ENCODE peak calls at places on chromosome 7, in ten cellular contexts. One of them, this sample, is unnamed.

GRCh38 chr7:108348913-108349312 is 107.3 kb downstream of the NRCAM start:
- DNase-seq in fibroblast of the conjunctiva: peak
- DNase-seq in brain microvascular endothelial cell: peak
- DNase-seq in iris pigment epithelial cell: peak
- DNase-seq in HT1080: peak
- DNase-seq in stimulated activated CD8-positive, alpha-beta memory T cell treated with anti-CD3 and anti-CD28 coated beads, Interleukin-4, amount 100 ng/mL, for 4 hours: no peak
- DNase-seq in HEK293T: no peak
- DNase-seq in activated CD8-positive, alpha-beta T cell treated with anti-CD3 and anti-CD28 coated beads for 36 hours: no peak
- DNase-seq in non-pigmented ciliary epithelial cell: peak
- DNase-seq in stimulated activated CD4-positive, alpha-beta T cell treated with anti-CD3 and anti-CD28 coated beads, Interleukin-2, amount 100 ng/mL, for 48 hours: no peak
- DNase-seq in this sample: peak

GRCh38 chr7:148286150-148286549 is 304.4 kb upstream of the C7orf33 start:
- DNase-seq in activated CD8-positive, alpha-beta T cell treated with anti-CD3 and anti-CD28 coated beads for 36 hours: no peak
- DNase-seq in stimulated activated CD8-positive, alpha-beta memory T cell treated with anti-CD3 and anti-CD28 coated beads, Interleukin-4, amount 100 ng/mL, for 4 hours: no peak
- DNase-seq in non-pigmented ciliary epithelial cell: no peak
- DNase-seq in brain microvascular endothelial cell: peak
- DNase-seq in HT1080: no peak
- DNase-seq in HEK293T: peak
- DNase-seq in iris pigment epithelial cell: no peak
- DNase-seq in fibroblast of the conjunctiva: no peak
- DNase-seq in stimulated activated CD4-positive, alpha-beta T cell treated with anti-CD3 and anti-CD28 coated beads, Interleukin-2, amount 100 ng/mL, for 48 hours: no peak
- DNase-seq in this sample: no peak

GRCh38 chr7:124058515-124058914 is 25.6 kb upstream of the TMEM229A start:
- DNase-seq in iris pigment epithelial cell: no peak
- DNase-seq in brain microvascular endothelial cell: no peak
- DNase-seq in HEK293T: no peak
- DNase-seq in non-pigmented ciliary epithelial cell: no peak
- DNase-seq in stimulated activated CD8-positive, alpha-beta memory T cell treated with anti-CD3 and anti-CD28 coated beads, Interleukin-4, amount 100 ng/mL, for 4 hours: no peak
- DNase-seq in fibroblast of the conjunctiva: no peak
- DNase-seq in stimulated activated CD4-positive, alpha-beta T cell treated with anti-CD3 and anti-CD28 coated beads, Interleukin-2, amount 100 ng/mL, for 48 hours: no peak
- DNase-seq in activated CD8-positive, alpha-beta T cell treated with anti-CD3 and anti-CD28 coated beads for 36 hours: no peak
- DNase-seq in HT1080: no peak
- DNase-seq in this sample: no peak

GRCh38 chr7:27172823-27173411 is 1.2 kb downstream of the HOXA10 start:
- DNase-seq in stimulated activated CD8-positive, alpha-beta memory T cell treated with anti-CD3 and anti-CD28 coated beads, Interleukin-4, amount 100 ng/mL, for 4 hours: no peak
- DNase-seq in non-pigmented ciliary epithelial cell: no peak
- DNase-seq in activated CD8-positive, alpha-beta T cell treated with anti-CD3 and anti-CD28 coated beads for 36 hours: no peak
- DNase-seq in HEK293T: no peak
- DNase-seq in HT1080: peak
- DNase-seq in brain microvascular endothelial cell: no peak
- DNase-seq in iris pigment epithelial cell: no peak
- DNase-seq in fibroblast of the conjunctiva: no peak
- DNase-seq in stimulated activated CD4-positive, alpha-beta T cell treated with anti-CD3 and anti-CD28 coated beads, Interleukin-2, amount 100 ng/mL, for 48 hours: no peak
- DNase-seq in this sample: peak

GRCh38 chr7:133265821-133266220 is 12.9 kb downstream of the EXOC4 start:
- DNase-seq in HEK293T: no peak
- DNase-seq in HT1080: no peak
- DNase-seq in brain microvascular endothelial cell: peak
- DNase-seq in stimulated activated CD4-positive, alpha-beta T cell treated with anti-CD3 and anti-CD28 coated beads, Interleukin-2, amount 100 ng/mL, for 48 hours: no peak
- DNase-seq in activated CD8-positive, alpha-beta T cell treated with anti-CD3 and anti-CD28 coated beads for 36 hours: no peak
- DNase-seq in fibroblast of the conjunctiva: no peak
- DNase-seq in stimulated activated CD8-positive, alpha-beta memory T cell treated with anti-CD3 and anti-CD28 coated beads, Interleukin-4, amount 100 ng/mL, for 4 hours: no peak
- DNase-seq in non-pigmented ciliary epithelial cell: no peak
- DNase-seq in iris pigment epithelial cell: peak
- DNase-seq in this sample: peak

GRCh38 chr7:29878081-29878688 is 71.9 kb downstream of the WIPF3 start:
- DNase-seq in brain microvascular endothelial cell: peak
- DNase-seq in non-pigmented ciliary epithelial cell: no peak
- DNase-seq in activated CD8-positive, alpha-beta T cell treated with anti-CD3 and anti-CD28 coated beads for 36 hours: peak
- DNase-seq in HEK293T: no peak
- DNase-seq in HT1080: no peak
- DNase-seq in stimulated activated CD8-positive, alpha-beta memory T cell treated with anti-CD3 and anti-CD28 coated beads, Interleukin-4, amount 100 ng/mL, for 4 hours: no peak
- DNase-seq in stimulated activated CD4-positive, alpha-beta T cell treated with anti-CD3 and anti-CD28 coated beads, Interleukin-2, amount 100 ng/mL, for 48 hours: no peak
- DNase-seq in iris pigment epithelial cell: peak
- DNase-seq in fibroblast of the conjunctiva: no peak
- DNase-seq in this sample: peak

GRCh38 chr7:158865462-158865922 is 9.1 kb downstream of the DYNC2I1 start:
- DNase-seq in fibroblast of the conjunctiva: no peak
- DNase-seq in activated CD8-positive, alpha-beta T cell treated with anti-CD3 and anti-CD28 coated beads for 36 hours: peak
- DNase-seq in iris pigment epithelial cell: no peak
- DNase-seq in non-pigmented ciliary epithelial cell: no peak
- DNase-seq in brain microvascular endothelial cell: no peak
- DNase-seq in stimulated activated CD4-positive, alpha-beta T cell treated with anti-CD3 and anti-CD28 coated beads, Interleukin-2, amount 100 ng/mL, for 48 hours: no peak
- DNase-seq in stimulated activated CD8-positive, alpha-beta memory T cell treated with anti-CD3 and anti-CD28 coated beads, Interleukin-4, amount 100 ng/mL, for 4 hours: no peak
- DNase-seq in HEK293T: no peak
- DNase-seq in HT1080: no peak
- DNase-seq in this sample: peak

GRCh38 chr7:141221007-141221612 is 147.2 kb downstream of the TMEM178B start:
- DNase-seq in fibroblast of the conjunctiva: no peak
- DNase-seq in stimulated activated CD8-positive, alpha-beta memory T cell treated with anti-CD3 and anti-CD28 coated beads, Interleukin-4, amount 100 ng/mL, for 4 hours: no peak
- DNase-seq in HT1080: no peak
- DNase-seq in brain microvascular endothelial cell: no peak
- DNase-seq in non-pigmented ciliary epithelial cell: no peak
- DNase-seq in HEK293T: no peak
- DNase-seq in iris pigment epithelial cell: no peak
- DNase-seq in activated CD8-positive, alpha-beta T cell treated with anti-CD3 and anti-CD28 coated beads for 36 hours: peak
- DNase-seq in stimulated activated CD4-positive, alpha-beta T cell treated with anti-CD3 and anti-CD28 coated beads, Interleukin-2, amount 100 ng/mL, for 48 hours: no peak
- DNase-seq in this sample: no peak

GRCh38 chr7:36408589-36408988 is 18.9 kb downstream of the ANLN start:
- DNase-seq in activated CD8-positive, alpha-beta T cell treated with anti-CD3 and anti-CD28 coated beads for 36 hours: no peak
- DNase-seq in fibroblast of the conjunctiva: no peak
- DNase-seq in non-pigmented ciliary epithelial cell: no peak
- DNase-seq in iris pigment epithelial cell: peak
- DNase-seq in brain microvascular endothelial cell: no peak
- DNase-seq in stimulated activated CD8-positive, alpha-beta memory T cell treated with anti-CD3 and anti-CD28 coated beads, Interleukin-4, amount 100 ng/mL, for 4 hours: no peak
- DNase-seq in stimulated activated CD4-positive, alpha-beta T cell treated with anti-CD3 and anti-CD28 coated beads, Interleukin-2, amount 100 ng/mL, for 48 hours: no peak
- DNase-seq in HEK293T: no peak
- DNase-seq in HT1080: no peak
- DNase-seq in this sample: no peak

GRCh38 chr7:151062399-151063211 is 3.2 kb downstream of the SLC4A2 start:
- DNase-seq in brain microvascular endothelial cell: peak
- DNase-seq in stimulated activated CD4-positive, alpha-beta T cell treated with anti-CD3 and anti-CD28 coated beads, Interleukin-2, amount 100 ng/mL, for 48 hours: no peak
- DNase-seq in HT1080: no peak
- DNase-seq in iris pigment epithelial cell: peak
- DNase-seq in HEK293T: peak
- DNase-seq in stimulated activated CD8-positive, alpha-beta memory T cell treated with anti-CD3 and anti-CD28 coated beads, Interleukin-4, amount 100 ng/mL, for 4 hours: no peak
- DNase-seq in fibroblast of the conjunctiva: no peak
- DNase-seq in non-pigmented ciliary epithelial cell: no peak
- DNase-seq in activated CD8-positive, alpha-beta T cell treated with anti-CD3 and anti-CD28 coated beads for 36 hours: no peak
- DNase-seq in this sample: peak

GRCh38 chr7:42237891-42238531 is 1.0 kb upstream of the GLI3 start:
- DNase-seq in fibroblast of the conjunctiva: peak
- DNase-seq in HT1080: peak
- DNase-seq in stimulated activated CD4-positive, alpha-beta T cell treated with anti-CD3 and anti-CD28 coated beads, Interleukin-2, amount 100 ng/mL, for 48 hours: no peak
- DNase-seq in non-pigmented ciliary epithelial cell: no peak
- DNase-seq in iris pigment epithelial cell: peak
- DNase-seq in brain microvascular endothelial cell: no peak
- DNase-seq in stimulated activated CD8-positive, alpha-beta memory T cell treated with anti-CD3 and anti-CD28 coated beads, Interleukin-4, amount 100 ng/mL, for 4 hours: no peak
- DNase-seq in HEK293T: peak
- DNase-seq in activated CD8-positive, alpha-beta T cell treated with anti-CD3 and anti-CD28 coated beads for 36 hours: peak
- DNase-seq in this sample: peak

GRCh38 chr7:118059209-118059608 is 124.8 kb upstream of the LSM8 start:
- DNase-seq in stimulated activated CD8-positive, alpha-beta memory T cell treated with anti-CD3 and anti-CD28 coated beads, Interleukin-4, amount 100 ng/mL, for 4 hours: no peak
- DNase-seq in HEK293T: no peak
- DNase-seq in fibroblast of the conjunctiva: no peak
- DNase-seq in brain microvascular endothelial cell: no peak
- DNase-seq in HT1080: no peak
- DNase-seq in stimulated activated CD4-positive, alpha-beta T cell treated with anti-CD3 and anti-CD28 coated beads, Interleukin-2, amount 100 ng/mL, for 48 hours: no peak
- DNase-seq in activated CD8-positive, alpha-beta T cell treated with anti-CD3 and anti-CD28 coated beads for 36 hours: no peak
- DNase-seq in non-pigmented ciliary epithelial cell: no peak
- DNase-seq in iris pigment epithelial cell: peak
- DNase-seq in this sample: no peak

GRCh38 chr7:155191901-155192478 is 105.7 kb upstream of the INSIG1 start:
- DNase-seq in activated CD8-positive, alpha-beta T cell treated with anti-CD3 and anti-CD28 coated beads for 36 hours: peak
- DNase-seq in brain microvascular endothelial cell: no peak
- DNase-seq in HT1080: no peak
- DNase-seq in stimulated activated CD8-positive, alpha-beta memory T cell treated with anti-CD3 and anti-CD28 coated beads, Interleukin-4, amount 100 ng/mL, for 4 hours: no peak
- DNase-seq in iris pigment epithelial cell: no peak
- DNase-seq in stimulated activated CD4-positive, alpha-beta T cell treated with anti-CD3 and anti-CD28 coated beads, Interleukin-2, amount 100 ng/mL, for 48 hours: no peak
- DNase-seq in HEK293T: no peak
- DNase-seq in non-pigmented ciliary epithelial cell: no peak
- DNase-seq in fibroblast of the conjunctiva: no peak
- DNase-seq in this sample: no peak

GRCh38 chr7:104859754-104860426 is 154.1 kb upstream of the KMT2E start:
- DNase-seq in fibroblast of the conjunctiva: no peak
- DNase-seq in activated CD8-positive, alpha-beta T cell treated with anti-CD3 and anti-CD28 coated beads for 36 hours: no peak
- DNase-seq in HT1080: no peak
- DNase-seq in brain microvascular endothelial cell: no peak
- DNase-seq in stimulated activated CD4-positive, alpha-beta T cell treated with anti-CD3 and anti-CD28 coated beads, Interleukin-2, amount 100 ng/mL, for 48 hours: no peak
- DNase-seq in HEK293T: no peak
- DNase-seq in non-pigmented ciliary epithelial cell: no peak
- DNase-seq in iris pigment epithelial cell: peak
- DNase-seq in stimulated activated CD8-positive, alpha-beta memory T cell treated with anti-CD3 and anti-CD28 coated beads, Interleukin-4, amount 100 ng/mL, for 4 hours: no peak
- DNase-seq in this sample: no peak

GRCh38 chr7:5429253-5429856 is 5.7 kb upstream of the TNRC18 start:
- DNase-seq in brain microvascular endothelial cell: no peak
- DNase-seq in HT1080: no peak
- DNase-seq in stimulated activated CD4-positive, alpha-beta T cell treated with anti-CD3 and anti-CD28 coated beads, Interleukin-2, amount 100 ng/mL, for 48 hours: no peak
- DNase-seq in iris pigment epithelial cell: peak
- DNase-seq in HEK293T: no peak
- DNase-seq in activated CD8-positive, alpha-beta T cell treated with anti-CD3 and anti-CD28 coated beads for 36 hours: peak
- DNase-seq in fibroblast of the conjunctiva: no peak
- DNase-seq in non-pigmented ciliary epithelial cell: no peak
- DNase-seq in stimulated activated CD8-positive, alpha-beta memory T cell treated with anti-CD3 and anti-CD28 coated beads, Interleukin-4, amount 100 ng/mL, for 4 hours: no peak
- DNase-seq in this sample: peak

GRCh38 chr7:43039346-43039745 is 73.1 kb upstream of the HECW1 start:
- DNase-seq in non-pigmented ciliary epithelial cell: no peak
- DNase-seq in brain microvascular endothelial cell: no peak
- DNase-seq in stimulated activated CD8-positive, alpha-beta memory T cell treated with anti-CD3 and anti-CD28 coated beads, Interleukin-4, amount 100 ng/mL, for 4 hours: no peak
- DNase-seq in activated CD8-positive, alpha-beta T cell treated with anti-CD3 and anti-CD28 coated beads for 36 hours: no peak
- DNase-seq in iris pigment epithelial cell: no peak
- DNase-seq in HT1080: no peak
- DNase-seq in fibroblast of the conjunctiva: peak
- DNase-seq in stimulated activated CD4-positive, alpha-beta T cell treated with anti-CD3 and anti-CD28 coated beads, Interleukin-2, amount 100 ng/mL, for 48 hours: no peak
- DNase-seq in HEK293T: no peak
- DNase-seq in this sample: no peak

GRCh38 chr7:13414181-13414580 is 575.3 kb downstream of the ETV1 start:
- DNase-seq in activated CD8-positive, alpha-beta T cell treated with anti-CD3 and anti-CD28 coated beads for 36 hours: no peak
- DNase-seq in HT1080: no peak
- DNase-seq in HEK293T: no peak
- DNase-seq in non-pigmented ciliary epithelial cell: no peak
- DNase-seq in stimulated activated CD8-positive, alpha-beta memory T cell treated with anti-CD3 and anti-CD28 coated beads, Interleukin-4, amount 100 ng/mL, for 4 hours: no peak
- DNase-seq in iris pigment epithelial cell: no peak
- DNase-seq in fibroblast of the conjunctiva: no peak
- DNase-seq in stimulated activated CD4-positive, alpha-beta T cell treated with anti-CD3 and anti-CD28 coated beads, Interleukin-2, amount 100 ng/mL, for 48 hours: no peak
- DNase-seq in brain microvascular endothelial cell: no peak
- DNase-seq in this sample: no peak

GRCh38 chr7:93226310-93226709 is at the start of gene HEPACAM2:
- DNase-seq in stimulated activated CD4-positive, alpha-beta T cell treated with anti-CD3 and anti-CD28 coated beads, Interleukin-2, amount 100 ng/mL, for 48 hours: no peak
- DNase-seq in HEK293T: no peak
- DNase-seq in activated CD8-positive, alpha-beta T cell treated with anti-CD3 and anti-CD28 coated beads for 36 hours: no peak
- DNase-seq in HT1080: no peak
- DNase-seq in non-pigmented ciliary epithelial cell: no peak
- DNase-seq in iris pigment epithelial cell: no peak
- DNase-seq in stimulated activated CD8-positive, alpha-beta memory T cell treated with anti-CD3 and anti-CD28 coated beads, Interleukin-4, amount 100 ng/mL, for 4 hours: no peak
- DNase-seq in fibroblast of the conjunctiva: no peak
- DNase-seq in brain microvascular endothelial cell: no peak
- DNase-seq in this sample: no peak

GRCh38 chr7:148997497-148997896 is 30.8 kb downstream of the PDIA4 start:
- DNase-seq in fibroblast of the conjunctiva: no peak
- DNase-seq in stimulated activated CD8-positive, alpha-beta memory T cell treated with anti-CD3 and anti-CD28 coated beads, Interleukin-4, amount 100 ng/mL, for 4 hours: no peak
- DNase-seq in stimulated activated CD4-positive, alpha-beta T cell treated with anti-CD3 and anti-CD28 coated beads, Interleukin-2, amount 100 ng/mL, for 48 hours: no peak
- DNase-seq in HEK293T: no peak
- DNase-seq in iris pigment epithelial cell: no peak
- DNase-seq in non-pigmented ciliary epithelial cell: no peak
- DNase-seq in activated CD8-positive, alpha-beta T cell treated with anti-CD3 and anti-CD28 coated beads for 36 hours: no peak
- DNase-seq in brain microvascular endothelial cell: no peak
- DNase-seq in HT1080: no peak
- DNase-seq in this sample: no peak

GRCh38 chr7:151813445-151813844 is 63.5 kb downstream of the PRKAG2 start:
- DNase-seq in stimulated activated CD4-positive, alpha-beta T cell treated with anti-CD3 and anti-CD28 coated beads, Interleukin-2, amount 100 ng/mL, for 48 hours: no peak
- DNase-seq in brain microvascular endothelial cell: no peak
- DNase-seq in stimulated activated CD8-positive, alpha-beta memory T cell treated with anti-CD3 and anti-CD28 coated beads, Interleukin-4, amount 100 ng/mL, for 4 hours: no peak
- DNase-seq in non-pigmented ciliary epithelial cell: no peak
- DNase-seq in HEK293T: no peak
- DNase-seq in fibroblast of the conjunctiva: no peak
- DNase-seq in iris pigment epithelial cell: no peak
- DNase-seq in HT1080: no peak
- DNase-seq in activated CD8-positive, alpha-beta T cell treated with anti-CD3 and anti-CD28 coated beads for 36 hours: no peak
- DNase-seq in this sample: no peak

GRCh38 chr7:25456467-25457171 is 228.3 kb upstream of the NPVF start:
- DNase-seq in fibroblast of the conjunctiva: no peak
- DNase-seq in iris pigment epithelial cell: no peak
- DNase-seq in stimulated activated CD8-positive, alpha-beta memory T cell treated with anti-CD3 and anti-CD28 coated beads, Interleukin-4, amount 100 ng/mL, for 4 hours: no peak
- DNase-seq in stimulated activated CD4-positive, alpha-beta T cell treated with anti-CD3 and anti-CD28 coated beads, Interleukin-2, amount 100 ng/mL, for 48 hours: no peak
- DNase-seq in non-pigmented ciliary epithelial cell: no peak
- DNase-seq in activated CD8-positive, alpha-beta T cell treated with anti-CD3 and anti-CD28 coated beads for 36 hours: no peak
- DNase-seq in HEK293T: no peak
- DNase-seq in brain microvascular endothelial cell: no peak
- DNase-seq in HT1080: no peak
- DNase-seq in this sample: no peak

GRCh38 chr7:151130741-151131157 is 36.7 kb downstream of the GBX1 start:
- DNase-seq in stimulated activated CD8-positive, alpha-beta memory T cell treated with anti-CD3 and anti-CD28 coated beads, Interleukin-4, amount 100 ng/mL, for 4 hours: no peak
- DNase-seq in activated CD8-positive, alpha-beta T cell treated with anti-CD3 and anti-CD28 coated beads for 36 hours: no peak
- DNase-seq in HEK293T: no peak
- DNase-seq in non-pigmented ciliary epithelial cell: no peak
- DNase-seq in iris pigment epithelial cell: no peak
- DNase-seq in stimulated activated CD4-positive, alpha-beta T cell treated with anti-CD3 and anti-CD28 coated beads, Interleukin-2, amount 100 ng/mL, for 48 hours: no peak
- DNase-seq in brain microvascular endothelial cell: no peak
- DNase-seq in fibroblast of the conjunctiva: no peak
- DNase-seq in HT1080: no peak
- DNase-seq in this sample: no peak

GRCh38 chr7:106178593-106179134 is 66.6 kb upstream of the SYPL1 start:
- DNase-seq in iris pigment epithelial cell: peak
- DNase-seq in stimulated activated CD4-positive, alpha-beta T cell treated with anti-CD3 and anti-CD28 coated beads, Interleukin-2, amount 100 ng/mL, for 48 hours: no peak
- DNase-seq in stimulated activated CD8-positive, alpha-beta memory T cell treated with anti-CD3 and anti-CD28 coated beads, Interleukin-4, amount 100 ng/mL, for 4 hours: no peak
- DNase-seq in activated CD8-positive, alpha-beta T cell treated with anti-CD3 and anti-CD28 coated beads for 36 hours: peak
- DNase-seq in HT1080: peak
- DNase-seq in brain microvascular endothelial cell: peak
- DNase-seq in non-pigmented ciliary epithelial cell: peak
- DNase-seq in HEK293T: no peak
- DNase-seq in fibroblast of the conjunctiva: peak
- DNase-seq in this sample: peak

GRCh38 chr7:51019231-51019844 is 236.6 kb upstream of the GRB10 start:
- DNase-seq in stimulated activated CD4-positive, alpha-beta T cell treated with anti-CD3 and anti-CD28 coated beads, Interleukin-2, amount 100 ng/mL, for 48 hours: no peak
- DNase-seq in HEK293T: no peak
- DNase-seq in fibroblast of the conjunctiva: no peak
- DNase-seq in non-pigmented ciliary epithelial cell: peak
- DNase-seq in activated CD8-positive, alpha-beta T cell treated with anti-CD3 and anti-CD28 coated beads for 36 hours: no peak
- DNase-seq in HT1080: peak
- DNase-seq in stimulated activated CD8-positive, alpha-beta memory T cell treated with anti-CD3 and anti-CD28 coated beads, Interleukin-4, amount 100 ng/mL, for 4 hours: no peak
- DNase-seq in iris pigment epithelial cell: peak
- DNase-seq in brain microvascular endothelial cell: peak
- DNase-seq in this sample: peak

GRCh38 chr7:138527746-138528223 is 67.7 kb downstream of the TRIM24 start:
- DNase-seq in non-pigmented ciliary epithelial cell: no peak
- DNase-seq in brain microvascular endothelial cell: peak
- DNase-seq in stimulated activated CD8-positive, alpha-beta memory T cell treated with anti-CD3 and anti-CD28 coated beads, Interleukin-4, amount 100 ng/mL, for 4 hours: no peak
- DNase-seq in HEK293T: no peak
- DNase-seq in stimulated activated CD4-positive, alpha-beta T cell treated with anti-CD3 and anti-CD28 coated beads, Interleukin-2, amount 100 ng/mL, for 48 hours: no peak
- DNase-seq in iris pigment epithelial cell: no peak
- DNase-seq in activated CD8-positive, alpha-beta T cell treated with anti-CD3 and anti-CD28 coated beads for 36 hours: peak
- DNase-seq in HT1080: no peak
- DNase-seq in fibroblast of the conjunctiva: no peak
- DNase-seq in this sample: no peak

GRCh38 chr7:32115831-32116230 is 45.6 kb upstream of the PDE1C start:
- DNase-seq in stimulated activated CD8-positive, alpha-beta memory T cell treated with anti-CD3 and anti-CD28 coated beads, Interleukin-4, amount 100 ng/mL, for 4 hours: no peak
- DNase-seq in HT1080: peak
- DNase-seq in non-pigmented ciliary epithelial cell: no peak
- DNase-seq in fibroblast of the conjunctiva: no peak
- DNase-seq in brain microvascular endothelial cell: peak
- DNase-seq in HEK293T: no peak
- DNase-seq in iris pigment epithelial cell: no peak
- DNase-seq in stimulated activated CD4-positive, alpha-beta T cell treated with anti-CD3 and anti-CD28 coated beads, Interleukin-2, amount 100 ng/mL, for 48 hours: no peak
- DNase-seq in activated CD8-positive, alpha-beta T cell treated with anti-CD3 and anti-CD28 coated beads for 36 hours: no peak
- DNase-seq in this sample: peak

GRCh38 chr7:16891338-16891737 is 9.6 kb upstream of the AGR3 start:
- DNase-seq in stimulated activated CD4-positive, alpha-beta T cell treated with anti-CD3 and anti-CD28 coated beads, Interleukin-2, amount 100 ng/mL, for 48 hours: no peak
- DNase-seq in fibroblast of the conjunctiva: peak
- DNase-seq in HT1080: peak
- DNase-seq in activated CD8-positive, alpha-beta T cell treated with anti-CD3 and anti-CD28 coated beads for 36 hours: peak
- DNase-seq in stimulated activated CD8-positive, alpha-beta memory T cell treated with anti-CD3 and anti-CD28 coated beads, Interleukin-4, amount 100 ng/mL, for 4 hours: no peak
- DNase-seq in non-pigmented ciliary epithelial cell: no peak
- DNase-seq in iris pigment epithelial cell: peak
- DNase-seq in HEK293T: peak
- DNase-seq in brain microvascular endothelial cell: peak
- DNase-seq in this sample: peak

GRCh38 chr7:128347573-128348147 is 4.0 kb upstream of the RBM28 start:
- DNase-seq in fibroblast of the conjunctiva: peak
- DNase-seq in stimulated activated CD8-positive, alpha-beta memory T cell treated with anti-CD3 and anti-CD28 coated beads, Interleukin-4, amount 100 ng/mL, for 4 hours: no peak
- DNase-seq in HT1080: peak
- DNase-seq in non-pigmented ciliary epithelial cell: no peak
- DNase-seq in iris pigment epithelial cell: peak
- DNase-seq in stimulated activated CD4-positive, alpha-beta T cell treated with anti-CD3 and anti-CD28 coated beads, Interleukin-2, amount 100 ng/mL, for 48 hours: no peak
- DNase-seq in activated CD8-positive, alpha-beta T cell treated with anti-CD3 and anti-CD28 coated beads for 36 hours: peak
- DNase-seq in brain microvascular endothelial cell: peak
- DNase-seq in HEK293T: peak
- DNase-seq in this sample: peak

This sample was measured in EL.